ENCODE peak calls at places on chromosomes 5 and 9, in five cellular contexts. K is vagina, H is ovary, D is cardiac fibroblast, P is heart left ventricle. S is an unnamed sample.

GRCh38 chr9:1994180-1994579 is 21.0 kb upstream of the SMARCA2 start:
- DNase-seq in P (no peak), K (no peak), H (no peak), D (no peak), S (peak)

GRCh38 chr9:117487555-117488175 is 72.8 kb upstream of the ASTN2 start:
- DNase-seq in K (no peak), D (peak), P (peak), H (peak), S (peak)

GRCh38 chr9:88503101-88503844 is 31.7 kb upstream of the NXNL2 start:
- DNase-seq in K (no peak), H (no peak), P (no peak), D (no peak), S (no peak)

GRCh38 chr5:93585753-93586385 is 2.8 kb downstream of the NR2F1 start:
- DNase-seq in D (no peak), P (no peak), H (no peak), K (peak), S (no peak)

GRCh38 chr9:103942652-103943051 is 151.5 kb upstream of the SMC2 start:
- DNase-seq in P (no peak), D (no peak), K (no peak), H (no peak), S (no peak)

GRCh38 chr5:156802501-156802900 is 47.6 kb upstream of the PPP1R2B start:
- DNase-seq in H (no peak), D (no peak), K (no peak), P (no peak), S (no peak)

GRCh38 chr9:98140503-98140902 is 21.5 kb upstream of the TRIM14 start:
- DNase-seq in H (no peak), K (no peak), P (no peak), D (no peak), S (no peak)

GRCh38 chr5:116492016-116492623 is 82.5 kb downstream of the SEMA6A start:
- DNase-seq in D (peak), P (no peak), K (no peak), H (no peak), S (peak)

GRCh38 chr9:7088598-7088997 is 330.8 kb downstream of the KDM4C start:
- DNase-seq in D (no peak), K (no peak), P (no peak), H (no peak), S (peak)

GRCh38 chr5:145825751-145826180 is 9.4 kb downstream of the PRELID2 start:
- DNase-seq in P (no peak), H (no peak), K (no peak), D (peak), S (peak)

GRCh38 chr5:93394301-93394700 is 186.7 kb downstream of the NR2F1-AS1 start:
- DNase-seq in D (no peak), H (no peak), P (no peak), K (no peak), S (no peak)

GRCh38 chr5:164002653-164003052 is 497.2 kb downstream of the MAT2B start:
- DNase-seq in K (no peak), H (no peak), D (peak), P (no peak), S (peak)

DNA sequence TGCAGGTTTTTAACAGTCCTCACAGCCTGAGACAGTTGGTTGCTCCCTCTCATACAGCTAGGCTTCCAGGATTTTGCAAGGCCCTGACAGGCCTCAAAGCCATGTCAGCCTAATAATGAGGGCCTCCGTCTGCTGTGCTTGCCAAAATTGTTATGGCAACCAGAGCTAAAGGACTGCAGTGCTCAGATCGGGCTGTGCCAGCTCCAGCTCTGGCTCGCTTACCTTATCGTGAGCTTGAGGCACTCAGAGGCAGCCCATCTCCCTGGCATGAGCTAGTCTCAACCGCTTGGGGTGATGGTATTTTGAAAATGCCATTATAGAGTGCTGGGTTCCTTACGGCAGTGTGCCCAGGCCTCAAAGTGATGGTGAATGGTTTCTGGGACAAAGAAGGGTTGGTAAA is 8.4 kb downstream of the MTAP start:
- DNase-seq in H (no peak), P (peak), K (no peak), D (no peak), S (peak)
- H3K4me3 ChIP-seq in H (no peak), P (no peak), K (no peak), D (no peak), S (no peak)

GRCh38 chr5:28648108-28648507 is 1609.7 kb upstream of the CDH9 start:
- DNase-seq in H (no peak), D (no peak), K (no peak), P (no peak), S (no peak)
- TF ChIP-seq CTCF in H (no peak), D (no peak), K (no peak), P (no peak), S (no peak)

DNA sequence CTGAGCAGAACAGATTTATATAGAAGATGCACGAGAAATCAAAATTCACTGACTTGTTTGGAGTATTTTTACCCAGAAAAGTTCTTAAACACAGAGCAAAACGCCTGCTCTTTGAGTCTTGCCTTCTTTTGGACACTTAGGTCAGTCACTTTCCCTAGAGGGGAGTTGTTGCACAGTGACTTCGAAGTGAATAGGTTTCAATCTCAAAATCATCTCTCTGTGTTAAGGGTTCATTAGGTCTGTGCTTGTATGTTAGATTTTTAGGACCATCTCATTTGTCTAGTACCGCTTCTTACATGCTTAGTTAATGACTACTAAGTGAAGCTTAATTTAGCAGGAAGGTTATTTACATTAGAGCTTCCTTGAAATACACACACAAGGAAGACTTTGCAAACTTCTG is 1.8 kb downstream of the ALDH1A1 start:
- DNase-seq in P (no peak), D (no peak), K (no peak), H (no peak), S (no peak)
- H3K4me3 ChIP-seq in P (no peak), D (no peak), K (peak), H (peak), S (no peak)

GRCh38 chr9:34556231-34556525 is 33.3 kb downstream of the CNTFR start:
- DNase-seq in K (no peak), P (no peak), H (no peak), D (no peak), S (no peak)
- TF ChIP-seq CTCF in K (no peak), P (no peak), H (no peak), D (no peak), S (no peak)

GRCh38 chr9:123715258-123715657 is 214.7 kb downstream of the DENND1A start:
- DNase-seq in H (no peak), K (no peak), P (no peak), D (no peak), S (no peak)
- H3K4me3 ChIP-seq in H (no peak), K (no peak), P (no peak), D (no peak), S (no peak)

DNA sequence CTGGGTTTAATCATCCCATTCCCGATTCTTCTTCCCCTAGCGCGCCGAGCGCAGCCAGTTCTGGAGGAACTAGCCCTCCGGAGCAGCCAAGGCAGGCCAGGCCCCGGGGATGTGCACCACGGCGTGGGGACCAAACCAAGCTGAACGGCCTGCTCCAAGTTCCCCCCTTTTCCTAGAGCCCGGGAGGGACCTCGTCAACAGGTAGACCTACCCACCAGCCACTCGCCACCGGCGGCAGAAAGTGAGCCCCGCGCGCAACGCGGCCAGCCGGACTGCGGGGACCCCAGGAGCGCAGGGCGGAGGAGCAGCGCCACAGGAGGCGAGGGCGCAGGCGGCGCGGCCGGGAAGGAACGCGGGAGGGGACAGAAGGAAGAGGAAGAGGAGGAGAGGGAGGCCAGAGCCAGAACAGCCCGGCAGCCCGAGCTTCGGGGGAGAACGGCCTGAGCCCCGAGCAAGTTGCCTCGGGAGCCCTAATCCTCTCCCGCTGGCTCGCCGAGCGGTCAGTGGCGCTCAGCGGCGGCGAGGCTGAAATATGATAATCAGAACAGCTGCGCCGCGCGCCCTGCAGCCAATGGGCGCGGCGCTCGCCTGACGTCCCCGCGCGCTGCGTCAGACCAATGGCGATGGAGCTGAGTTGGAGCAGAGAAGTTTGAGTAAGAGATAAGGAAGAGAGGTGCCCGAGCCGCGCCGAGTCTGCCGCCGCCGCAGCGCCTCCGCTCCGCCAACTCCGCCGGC is at the start of gene ISL1:
- DNase-seq in P (no peak), D (peak), K (no peak), H (no peak), S (peak)
- TF ChIP-seq CTCF in P (no peak), D (no peak), K (no peak), H (no peak), S (no peak)

DNA sequence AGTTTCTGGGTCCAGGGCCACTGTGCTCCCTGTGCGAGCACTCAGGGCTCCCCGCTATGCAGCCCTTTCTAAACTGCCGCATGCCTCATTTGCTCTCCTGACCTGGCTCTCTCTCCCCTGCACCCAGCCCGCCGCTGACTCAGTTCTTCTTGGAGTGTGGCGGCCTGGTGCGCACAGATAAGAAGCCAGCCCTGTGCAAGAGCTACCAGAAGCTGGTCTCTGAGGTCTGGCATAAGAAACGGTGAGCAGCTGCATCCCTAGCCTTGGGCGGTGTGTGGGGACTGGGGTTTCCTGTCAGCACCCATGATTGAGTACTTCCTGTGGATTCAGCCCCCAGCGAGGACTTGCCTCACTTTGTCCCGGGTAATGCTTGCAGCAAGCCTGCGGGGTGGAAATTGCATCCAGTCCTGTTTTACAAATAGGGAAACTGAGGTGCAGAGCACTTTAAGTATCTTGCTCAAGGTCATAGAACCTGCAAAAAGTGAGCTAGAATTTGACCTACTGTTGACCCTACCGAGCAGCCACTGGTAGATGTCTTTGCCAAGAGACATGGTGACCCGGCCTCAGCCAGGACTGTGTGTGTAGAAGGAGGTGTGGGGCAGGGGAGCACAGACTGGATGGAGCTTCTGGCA is 27.9 kb downstream of the USP20 start:
- DNase-seq in D (peak), K (no peak), P (no peak), H (no peak), S (peak)
- H3K4me3 ChIP-seq in D (no peak), K (no peak), P (no peak), H (no peak), S (no peak)

GRCh38 chr5:172334641-172335040 is 51.1 kb upstream of the UBTD2 start:
- DNase-seq in P (no peak), D (no peak), K (no peak), H (no peak), S (no peak)

GRCh38 chr5:172335721-172336120 is 52.2 kb upstream of the UBTD2 start:
- DNase-seq in H (no peak), K (no peak), P (no peak), D (no peak), S (no peak)

GRCh38 chr5:172336264-172336663 is 52.7 kb upstream of the UBTD2 start:
- DNase-seq in D (no peak), K (no peak), P (no peak), H (peak), S (no peak)

GRCh38 chr5:172336666-172337310 is 53.2 kb upstream of the UBTD2 start:
- DNase-seq in H (no peak), K (no peak), P (no peak), D (no peak), S (no peak)

GRCh38 chr5:172334196-172334595 is 50.6 kb upstream of the UBTD2 start:
- DNase-seq in K (no peak), H (no peak), P (no peak), D (no peak), S (no peak)
- TF ChIP-seq CTCF in K (no peak), H (no peak), P (no peak), D (peak), S (no peak)

GRCh38 chr9:134172198-134173126 is 8.1 kb upstream of the RNU6ATAC start:
- DNase-seq in K (no peak), D (no peak), H (peak), P (peak), S (no peak)

GRCh38 chr9:134174526-134175290 is 10.3 kb upstream of the RNU6ATAC start:
- DNase-seq in K (no peak), H (peak), D (no peak), P (no peak), S (no peak)

GRCh38 chr9:134175291-134175807 is 11.0 kb upstream of the RNU6ATAC start:
- DNase-seq in D (no peak), P (no peak), K (no peak), H (no peak), S (no peak)

GRCh38 chr9:134173127-134174072 is 9.0 kb upstream of the RNU6ATAC start:
- DNase-seq in D (no peak), H (peak), P (no peak), K (no peak), S (no peak)

DNA sequence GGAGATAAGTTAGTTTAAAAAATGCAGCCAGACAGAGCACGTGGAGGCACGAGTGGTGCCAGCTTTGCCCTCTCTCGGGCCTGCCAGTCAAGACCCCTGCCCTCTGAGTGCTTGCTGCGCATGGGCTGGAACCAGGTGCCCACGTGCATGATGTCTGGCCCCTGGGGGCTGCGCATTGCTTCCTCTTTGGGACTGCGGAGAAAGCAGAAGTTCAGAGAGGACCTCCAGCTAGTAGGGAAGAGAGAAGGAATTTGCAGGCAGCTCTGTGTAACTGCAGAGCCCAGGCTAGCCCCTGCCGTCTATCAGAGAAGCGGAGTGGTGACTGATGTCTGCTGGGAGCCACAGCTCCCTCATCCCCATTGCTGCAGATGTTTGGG is 9.7 kb upstream of the RNU6ATAC start:
- DNase-seq in D (no peak), H (no peak), K (no peak), P (no peak), S (no peak)
- H3K4me3 ChIP-seq in D (no peak), H (no peak), K (no peak), P (no peak), S (no peak)

GRCh38 chr5:77437194-77437593 is 54.9 kb downstream of the WDR41 start:
- DNase-seq in K (no peak), D (no peak), H (no peak), P (no peak), S (no peak)
- TF ChIP-seq CTCF in K (no peak), D (no peak), H (no peak), P (no peak), S (no peak)